ENCODE peak calls at places on chromosomes 13 and 19, in nine cellular contexts. V, J, E, I, O, U, C, Y and F are unnamed samples.

GRCh38 chr19:31491246-31491645 is 142.0 kb upstream of the TSHZ3 start:
- DNase-seq in V (no peak), J (no peak), E (no peak), I (no peak), O (peak; percentile 20), U (no peak), C (no peak), Y (no peak), F (no peak)

GRCh38 chr13:40749327-40749726 is 21.7 kb downstream of the MRPS31 start:
- DNase-seq in V (no peak), J (no peak), E (no peak), I (no peak), O (no peak), U (no peak), C (no peak), Y (no peak), F (no peak)

GRCh38 chr13:46348976-46349375 is 38.1 kb downstream of the RUBCNL start:
- DNase-seq in V (no peak), J (peak; percentile 18), E (no peak), I (no peak), O (no peak), U (no peak), C (no peak), Y (no peak), F (no peak)

GRCh38 chr13:77331421-77331820 is 4.5 kb upstream of the MYCBP2 start:
- DNase-seq in V (no peak), J (no peak), E (no peak), I (no peak), O (no peak), U (no peak), C (no peak), Y (no peak), F (no peak)

GRCh38 chr13:95335667-95336066 is 34.4 kb upstream of the ABCC4 start:
- DNase-seq in V (no peak), J (no peak), E (no peak), I (no peak), O (peak; percentile 31), U (no peak), C (no peak), Y (no peak), F (no peak)

GRCh38 chr13:26600345-26600761 is 42.9 kb downstream of the WASF3 start:
- DNase-seq in V (no peak), J (no peak), E (no peak), I (no peak), O (peak; percentile 42), U (no peak), C (no peak), Y (no peak), F (no peak)

GRCh38 chr13:76758257-76758656 is 127.9 kb downstream of the KCTD12 start:
- DNase-seq in V (no peak), J (no peak), E (no peak), I (no peak), O (no peak), U (no peak), C (no peak), Y (peak; percentile 30), F (no peak)

GRCh38 chr19:6593651-6594416 is 2.9 kb upstream of the CD70 start:
- DNase-seq in V (no peak), J (no peak), E (no peak), I (no peak), O (no peak), U (no peak), C (no peak), Y (no peak), F (no peak)

DNA sequence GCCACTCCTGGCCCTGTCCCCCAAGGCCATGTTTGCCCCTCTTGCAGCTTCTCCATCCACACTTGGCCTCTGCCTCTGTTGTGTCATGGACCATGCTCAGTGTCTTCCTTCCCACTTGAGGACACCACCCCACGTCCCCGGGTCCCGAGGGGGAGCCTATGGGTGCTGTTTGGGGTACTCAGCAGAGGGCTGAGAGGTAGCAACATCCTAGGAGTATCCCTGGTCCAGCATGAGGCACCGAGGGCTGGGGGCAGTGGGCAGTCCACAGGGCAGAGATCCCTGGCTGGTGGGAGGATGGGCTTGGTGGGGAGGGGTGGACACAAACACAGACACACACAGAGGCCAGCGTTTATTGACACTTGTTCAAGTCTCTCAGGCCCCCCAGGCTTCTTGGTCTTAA is 1.7 kb downstream of the COX7A1 start:
- DNase-seq in V (no peak), J (no peak), E (no peak), I (no peak), O (no peak), U (no peak), C (no peak), Y (no peak), F (no peak)
- H3K36me3 ChIP-seq in V (peaks cover 61% of the 10 kb centered on the region), J (no peaks in the 10 kb centered on the region), E (peaks cover 75% of the 10 kb centered on the region), I (peaks cover 9% of the 10 kb centered on the region), O (peaks cover 24% of the 10 kb centered on the region), U (peaks cover 18% of the 10 kb centered on the region), C (peaks cover 71% of the 10 kb centered on the region), Y (peaks cover 26% of the 10 kb centered on the region), F (peaks cover 35% of the 10 kb centered on the region)

DNA sequence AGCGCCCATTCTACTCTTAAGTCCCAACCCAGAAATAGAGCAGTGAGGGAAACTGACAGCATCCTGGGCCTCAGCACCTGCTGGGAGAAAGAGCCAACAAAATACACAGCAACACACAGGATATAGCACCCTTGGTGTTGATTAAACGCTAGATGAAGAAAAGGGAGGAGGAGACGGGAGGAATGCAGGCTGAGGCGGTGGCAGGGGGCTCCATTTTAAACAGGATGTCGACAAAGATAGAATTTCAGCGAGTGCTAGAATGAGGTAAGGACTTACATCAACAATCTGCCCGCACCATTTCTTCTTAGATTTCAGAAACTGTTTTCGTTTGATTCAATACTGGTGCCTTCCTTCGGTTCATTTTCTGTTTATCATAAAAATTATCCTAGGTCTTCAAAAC is 4.7 kb upstream of the RAB20 start:
- DNase-seq in V (no peak), J (no peak), E (peak; percentile 42), I (no peak), O (no peak), U (no peak), C (no peak), Y (no peak), F (no peak)
- H3K4me1 ChIP-seq in V (no peaks in the 10 kb centered on the region), J (no peaks in the 10 kb centered on the region), E (no peaks in the 10 kb centered on the region), I (peaks cover 2% of the 10 kb centered on the region), O (peaks cover 3% of the 10 kb centered on the region), U (peaks cover 26% of the 10 kb centered on the region), C (peaks cover 4% of the 10 kb centered on the region), Y (no peaks in the 10 kb centered on the region), F (no peaks in the 10 kb centered on the region)

GRCh38 chr13:58852076-58852475 is 1220.5 kb downstream of the PCDH17 start:
- DNase-seq in V (no peak), J (no peak), E (no peak), I (no peak), O (peak; percentile 62), U (no peak), C (no peak), Y (no peak), F (no peak)
- H3K27ac ChIP-seq in V (no peak overlapping the region), J (no peak overlapping the region), E (no peak overlapping the region), I (no peak overlapping the region), O (no peak overlapping the region), U (no peak overlapping the region), C (no peak overlapping the region), Y (no peak overlapping the region), F (no peak overlapping the region)

GRCh38 chr19:46670874-46671273 is 9.9 kb upstream of the DACT3 start:
- DNase-seq in V (no peak), J (no peak), E (no peak), I (no peak), O (peak; percentile 62), U (no peak), C (no peak), Y (no peak), F (no peak)

GRCh38 chr19:46668662-46669061 is 7.7 kb upstream of the DACT3 start:
- DNase-seq in V (no peak), J (no peak), E (no peak), I (no peak), O (no peak), U (no peak), C (no peak), Y (no peak), F (no peak)

GRCh38 chr19:46678110-46678732 is 17.2 kb upstream of the DACT3 start:
- DNase-seq in V (no peak), J (peak; percentile 46), E (peak; percentile 95), I (no peak), O (no peak), U (peak; percentile 17), C (no peak), Y (peak; percentile 36), F (no peak)

GRCh38 chr19:46674416-46675178 is 13.6 kb upstream of the DACT3 start:
- DNase-seq in V (no peak), J (peak; percentile 66), E (peak; percentile 95), I (no peak), O (peak; percentile 25), U (no peak), C (no peak), Y (peak; percentile 71), F (no peak)
- H3K36me3 ChIP-seq in V (peaks cover 62% of the 10 kb centered on the region), J (no peaks in the 10 kb centered on the region), E (peaks cover 61% of the 10 kb centered on the region), I (peaks cover 28% of the 10 kb centered on the region), O (peaks cover 10% of the 10 kb centered on the region), U (peaks cover 8% of the 10 kb centered on the region), C (peaks cover 57% of the 10 kb centered on the region), Y (peaks cover 2% of the 10 kb centered on the region), F (peaks cover 21% of the 10 kb centered on the region)

DNA sequence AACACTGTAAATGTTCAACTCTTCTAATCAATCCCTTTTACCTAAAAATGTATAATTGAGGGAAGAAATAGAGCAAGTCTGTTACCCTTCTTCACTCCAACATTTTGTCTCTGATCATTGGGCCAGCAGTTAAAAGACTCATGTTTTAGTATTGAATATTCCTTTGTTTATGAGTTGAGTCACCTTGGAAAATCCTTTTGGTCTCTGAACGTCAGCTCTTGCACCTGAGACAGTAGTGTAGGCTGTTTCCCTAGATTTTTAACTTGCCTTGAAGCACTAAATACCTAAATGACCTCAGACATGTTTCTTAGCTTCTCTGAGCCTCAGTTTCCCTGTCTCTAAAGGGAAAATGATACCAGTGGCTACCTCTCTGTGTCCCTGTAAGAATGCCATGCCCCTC is 184.2 kb downstream of the RFC3 start:
- DNase-seq in V (no peak), J (no peak), E (no peak), I (no peak), O (no peak), U (no peak), C (no peak), Y (no peak), F (no peak)
- H3K4me1 ChIP-seq in V (no peaks in the 10 kb centered on the region), J (no peaks in the 10 kb centered on the region), E (no peaks in the 10 kb centered on the region), I (no peaks in the 10 kb centered on the region), O (no peaks in the 10 kb centered on the region), U (no peaks in the 10 kb centered on the region), C (no peaks in the 10 kb centered on the region), Y (peaks cover 15% of the 10 kb centered on the region), F (peaks cover 22% of the 10 kb centered on the region)

DNA sequence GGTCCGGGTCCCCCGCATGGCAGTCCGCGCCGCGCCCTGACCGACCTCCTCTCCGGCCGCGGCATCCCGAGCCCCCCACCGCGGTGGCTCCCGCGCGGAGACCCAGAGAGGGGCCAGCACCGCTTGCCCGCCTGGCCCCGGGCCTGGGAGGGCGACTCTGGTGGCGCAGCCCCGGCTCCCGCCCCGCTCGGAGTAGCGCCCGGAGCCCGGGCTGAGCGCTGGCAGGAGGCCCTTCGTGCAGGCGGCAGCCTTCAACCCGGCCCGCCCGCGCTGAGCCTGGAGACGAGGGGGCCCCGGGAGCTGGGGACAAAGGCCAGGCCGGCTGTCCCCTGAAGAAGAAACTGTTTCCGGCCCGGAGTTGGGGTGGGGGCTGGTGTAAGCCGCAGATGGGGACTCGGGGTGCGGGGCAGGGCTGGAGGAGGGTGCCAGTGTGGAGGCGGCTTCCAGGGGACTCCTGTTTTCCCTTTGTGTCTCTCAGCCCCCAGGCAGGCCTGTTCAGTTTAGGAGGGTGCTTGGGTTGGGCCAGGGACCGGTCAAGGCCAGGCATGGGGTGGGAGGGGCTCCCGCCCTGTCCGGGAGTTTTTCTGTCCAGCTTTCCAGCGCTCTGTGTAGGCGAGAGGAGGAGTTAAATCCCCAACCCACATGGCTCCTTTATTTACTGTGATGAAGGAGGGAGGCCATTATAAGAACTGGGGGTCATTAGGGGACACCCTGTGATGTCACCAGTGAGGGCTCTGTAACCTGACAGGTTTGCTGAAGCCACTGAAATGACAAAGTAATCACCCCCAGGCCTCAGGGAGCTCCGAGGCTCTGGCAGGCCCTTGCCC is 967 bp downstream of the LRP3 start:
- DNase-seq in V (no peak), J (peak; percentile 59), E (peak; percentile 73), I (no peak), O (peak; percentile 38), U (peak; percentile 41), C (peak; percentile 57), Y (peak; percentile 52), F (peak; percentile 35)
- H3K27ac ChIP-seq in V (no peak overlapping the region), J (no peak overlapping the region), E (no peak overlapping the region), I (no peak overlapping the region), O (no peak overlapping the region), U (no peak overlapping the region), C (no peak overlapping the region), Y (no peak overlapping the region), F (peak overlapping the region; percentile 44)